ENCODE peak calls at places on chromosomes 2 and 18, in seven cellular contexts. Q is right cardiac atrium; A is dorsolateral prefrontal cortex; H is CD4-positive, alpha-beta T cell; S is spleen; V is brain microvascular endothelial cell; F is effector memory CD4-positive, alpha-beta T cell. J is an unnamed sample.

GRCh38 chr2:109457811-109458210 is 156.0 kb downstream of the SEPTIN10 start:
- DNase-seq in A (no peak), H (no peak), V (no peak), Q (no peak), S (peak; percentile 35), F (no peak), J (no peak)

GRCh38 chr18:48136544-48137353 is 206.3 kb upstream of the SMAD2 start:
- DNase-seq in A (no peak), H (no peak), V (no peak), S (peak; percentile 70), Q (no peak), F (no peak), J (no peak)

GRCh38 chr2:218310853-218311542 is 18.7 kb upstream of the TMBIM1 start:
- DNase-seq in H (no peak), Q (no peak), V (no peak), F (no peak), S (no peak), A (no peak), J (no peak)

GRCh38 chr2:24708537-24709152 is 84.5 kb downstream of the PTRHD1 start:
- DNase-seq in V (peak; percentile 33), H (no peak), S (no peak), A (no peak), Q (no peak), F (no peak), J (no peak)

GRCh38 chr2:212628586-212628985 is 90.0 kb upstream of the ERBB4 start:
- DNase-seq in F (no peak), A (no peak), S (no peak), V (no peak), H (no peak), Q (no peak), J (no peak)

GRCh38 chr18:43486462-43486861 is 209.2 kb upstream of the SYT4 start:
- DNase-seq in F (no peak), Q (no peak), S (no peak), H (no peak), V (no peak), A (no peak), J (no peak)

GRCh38 chr2:204849887-204850286 is 304.6 kb downstream of the PARD3B start:
- DNase-seq in S (no peak), F (no peak), A (no peak), H (no peak), V (no peak), Q (no peak), J (no peak)

GRCh38 chr2:27182346-27182745 is 29.5 kb upstream of the ATRAID start:
- DNase-seq in H (no peak), S (no peak), F (no peak), Q (no peak), V (peak; percentile 43), A (no peak), J (no peak)

GRCh38 chr2:222604749-222605515 is 51.0 kb downstream of the FARSB start:
- DNase-seq in S (no peak), F (no peak), A (no peak), H (no peak), V (no peak), Q (no peak), J (no peak)

GRCh38 chr2:75560768-75561565 is at the start of gene EVA1A:
- DNase-seq in H (no peak), S (no peak), Q (no peak), V (peak; percentile 83), F (no peak), A (no peak), J (no peak)

GRCh38 chr18:3794537-3795348 is 344.8 kb downstream of the TGIF1 start:
- DNase-seq in A (no peak), S (no peak), H (no peak), F (no peak), V (peak; percentile 79), Q (peak; percentile 27), J (no peak)

GRCh38 chr2:223580951-223581350 is 21.2 kb downstream of the SCG2 start:
- DNase-seq in F (no peak), A (no peak), H (no peak), V (peak; percentile 88), S (no peak), Q (no peak), J (no peak)

GRCh38 chr2:105739408-105739807 is 5.3 kb upstream of the NCK2 start:
- DNase-seq in A (no peak), Q (no peak), F (no peak), V (no peak), S (no peak), H (no peak), J (no peak)

GRCh38 chr2:160719116-160719515 is 225.5 kb upstream of the RBMS1 start:
- DNase-seq in Q (no peak), F (no peak), S (no peak), A (no peak), H (no peak), V (peak; percentile 77), J (no peak)

GRCh38 chr2:239475161-239476028 is 74.6 kb upstream of the HDAC4 start:
- DNase-seq in V (no peak), F (no peak), Q (no peak), H (no peak), S (peak; percentile 47), A (no peak), J (no peak)

GRCh38 chr18:48797841-48798255 is 152.9 kb downstream of the SMAD7 start:
- DNase-seq in F (no peak), A (peak; percentile 23), Q (peak; percentile 64), S (peak; percentile 75), H (no peak), V (no peak), J (peak; percentile 83)

GRCh38 chr18:45626330-45627203 is 11.3 kb downstream of the SLC14A2 start:
- DNase-seq in A (no peak), H (no peak), F (no peak), S (no peak), Q (peak; percentile 19), V (peak; percentile 29), J (peak; percentile 31)

GRCh38 chr18:9418047-9418690 is 57.1 kb upstream of the RALBP1 start:
- DNase-seq in A (no peak), F (no peak), Q (no peak), H (no peak), V (no peak), S (no peak), J (no peak)

GRCh38 chr2:124566518-124566970 is 541.5 kb downstream of the CNTNAP5 start:
- DNase-seq in F (no peak), S (no peak), Q (no peak), V (no peak), H (no peak), A (no peak), J (no peak)

GRCh38 chr2:232421189-232421785 is 14.6 kb downstream of the ALPG start:
- DNase-seq in S (peak; percentile 54), F (no peak), A (no peak), V (no peak), Q (no peak), H (no peak), J (no peak)

GRCh38 chr18:57915241-57915640 is 112.1 kb upstream of the ATP8B1 start:
- DNase-seq in V (no peak), S (no peak), A (no peak), Q (no peak), H (no peak), F (no peak), J (no peak)

GRCh38 chr2:50995610-50996009 is 36.3 kb downstream of the NRXN1 start:
- DNase-seq in S (no peak), H (no peak), V (peak; percentile 20), F (no peak), A (no peak), Q (no peak), J (no peak)

GRCh38 chr2:82789886-82790276 is 1669.2 kb downstream of the SUCLG1 start:
- DNase-seq in H (no peak), V (peak; percentile 9), F (no peak), A (no peak), S (no peak), Q (no peak), J (no peak)

GRCh38 chr2:88671786-88672427 is 19.6 kb upstream of the RPIA start:
- DNase-seq in F (no peak), V (peak; percentile 66), Q (no peak), A (no peak), H (no peak), S (no peak), J (no peak)

GRCh38 chr2:69291004-69291650 is 95.9 kb downstream of the GFPT1 start:
- DNase-seq in V (peak; percentile 45), A (no peak), Q (no peak), S (no peak), H (no peak), F (no peak), J (no peak)

GRCh38 chr2:112151701-112152440 is 13.7 kb downstream of the FBLN7 start:
- DNase-seq in V (no peak), A (no peak), F (no peak), Q (no peak), S (no peak), H (no peak), J (no peak)

DNA sequence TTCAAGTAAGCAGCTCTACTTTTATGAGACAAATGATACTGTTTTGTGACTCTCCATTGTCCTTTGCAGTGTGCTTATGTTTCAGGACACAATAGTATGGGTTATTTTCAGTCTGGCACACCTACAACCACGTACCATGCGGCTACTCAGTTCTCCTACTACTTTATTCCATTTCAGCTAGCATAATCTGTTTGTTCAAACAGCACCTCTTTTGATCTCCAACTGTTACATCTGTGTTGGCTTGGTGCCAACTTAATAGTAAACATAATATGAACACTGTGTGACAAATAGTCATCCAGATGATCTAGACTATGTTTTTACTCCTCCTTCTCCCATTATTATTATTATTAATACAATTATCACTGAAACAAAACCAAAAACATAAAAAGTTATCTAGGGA is 40.5 kb downstream of the MYO3B start:
- DNase-seq in S (no peak), Q (no peak), V (no peak), A (no peak), H (no peak), F (no peak), J (no peak)
- H3K27ac ChIP-seq in S (no peak overlapping the region), Q (no peak overlapping the region), V (no peak overlapping the region), A (no peak overlapping the region), H (no peak overlapping the region), F (no peak overlapping the region), J (no peak overlapping the region)

GRCh38 chr18:35062408-35062807 is 21.2 kb downstream of the MAPRE2 start:
- DNase-seq in Q (no peak), S (no peak), H (no peak), F (no peak), V (no peak), A (no peak), J (no peak)
- H3K27ac ChIP-seq in Q (no peak overlapping the region), S (no peak overlapping the region), H (no peak overlapping the region), F (no peak overlapping the region), V (no peak overlapping the region), A (no peak overlapping the region), J (no peak overlapping the region)

DNA sequence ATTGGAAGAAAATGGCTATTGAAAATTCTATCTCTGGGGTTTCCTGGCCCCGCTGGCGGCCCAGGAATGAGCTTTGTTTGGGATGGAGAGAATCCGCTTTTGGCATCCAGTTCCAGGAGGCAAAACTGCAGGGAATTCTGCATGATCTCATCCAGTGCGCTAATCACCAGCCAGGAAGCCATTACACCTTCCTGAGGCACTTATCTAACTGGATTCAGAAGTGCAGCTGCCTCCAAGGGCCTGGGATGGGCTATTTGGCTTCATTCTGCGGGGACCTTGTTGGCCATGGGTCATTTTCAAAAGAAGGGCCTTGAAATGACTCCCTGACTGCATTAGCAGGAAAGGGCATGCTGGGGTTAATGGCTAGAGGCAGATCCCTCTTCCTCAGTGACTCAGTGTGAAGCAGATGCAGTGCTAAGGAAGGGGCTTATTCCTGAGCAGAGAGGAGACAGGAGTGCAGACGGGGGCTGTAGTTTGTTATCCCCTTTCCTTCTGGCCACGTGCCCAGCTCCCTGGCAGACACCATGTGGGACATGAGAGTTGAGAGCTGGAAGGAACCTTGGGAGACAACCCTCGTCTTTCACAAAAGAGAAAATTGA is 161.6 kb downstream of the PRKCE start:
- DNase-seq in A (no peak), S (no peak), F (no peak), Q (peak; percentile 56), H (no peak), V (no peak), J (no peak)
- H3K27ac ChIP-seq in A (no peak overlapping the region), S (no peak overlapping the region), F (no peak overlapping the region), Q (peak overlapping the region; percentile 30), H (no peak overlapping the region), V (no peak overlapping the region), J (no peak overlapping the region)

GRCh38 chr2:8538531-8538930 is 143.3 kb upstream of the ID2 start:
- DNase-seq in H (no peak), S (peak; percentile 70), F (no peak), V (no peak), Q (no peak), A (no peak), J (no peak)
- H3K27ac ChIP-seq in H (no peak overlapping the region), S (peak overlapping the region; percentile 71), F (no peak overlapping the region), V (no peak overlapping the region), Q (no peak overlapping the region), A (no peak overlapping the region), J (no peak overlapping the region)